ENCODE peak calls at places on chromosomes 16 and 17, in five cellular contexts. Z, V, R, Y and C are unnamed samples.

GRCh38 chr16:9225527-9226316 is 134.3 kb downstream of the HAPSTR1 start:
- DNase-seq in Z (no peak), V (no peak), R (no peak), Y (no peak), C (no peak)

GRCh38 chr17:82876149-82876548 is 36.3 kb upstream of the ZNF750 start:
- DNase-seq in Z (no peak), V (no peak), R (no peak), Y (no peak), C (no peak)

GRCh38 chr17:60094754-60095153 is 16.0 kb upstream of the HEATR6 start:
- DNase-seq in Z (no peak), V (no peak), R (no peak), Y (no peak), C (no peak)

GRCh38 chr17:15655162-15655561 is 28.9 kb downstream of the TRIM16 start:
- DNase-seq in Z (no peak), V (no peak), R (no peak), Y (no peak), C (no peak)

GRCh38 chr17:44219636-44220210 is at the start of gene UBTF:
- DNase-seq in Z (peak; percentile 54), V (peak; percentile 58), R (no peak), Y (peak; percentile 48), C (no peak)

GRCh38 chr16:66741971-66742396 is 9.4 kb downstream of the DYNC1LI2 start:
- DNase-seq in Z (no peak), V (no peak), R (no peak), Y (no peak), C (no peak)

GRCh38 chr17:19736071-19736470 is 12.0 kb downstream of the ALDH3A1 start:
- DNase-seq in Z (no peak), V (no peak), R (no peak), Y (no peak), C (no peak)

GRCh38 chr17:38418693-38419507 is 9.4 kb upstream of the ARHGAP23 start:
- DNase-seq in Z (no peak), V (no peak), R (no peak), Y (no peak), C (no peak)

GRCh38 chr17:48045270-48046001 is 2.7 kb upstream of the NFE2L1 start:
- DNase-seq in Z (no peak), V (no peak), R (no peak), Y (no peak), C (no peak)

GRCh38 chr17:45127583-45128300 is 4.6 kb downstream of the PLCD3 start:
- DNase-seq in Z (no peak), V (no peak), R (no peak), Y (no peak), C (no peak)

GRCh38 chr17:4901648-4902344 is 1.1 kb downstream of the CHRNE start:
- DNase-seq in Z (no peak), V (no peak), R (no peak), Y (no peak), C (no peak)

GRCh38 chr17:410674-411401 is 58.2 kb upstream of the RPH3AL start:
- DNase-seq in Z (no peak), V (no peak), R (no peak), Y (no peak), C (peak; percentile 88)

GRCh38 chr16:53732296-53732929 is 28.5 kb downstream of the FTO start:
- DNase-seq in Z (no peak), V (no peak), R (no peak), Y (no peak), C (no peak)

GRCh38 chr17:78557598-78558039 is 19.6 kb downstream of the DNAH17 start:
- DNase-seq in Z (no peak), V (no peak), R (peak; percentile 88), Y (no peak), C (no peak)

GRCh38 chr16:31202402-31203385 is at the start of gene PYCARD:
- DNase-seq in Z (no peak), V (no peak), R (peak; percentile 78), Y (no peak), C (no peak)

GRCh38 chr16:69019811-69020210 is 85.6 kb upstream of the HAS3 start:
- DNase-seq in Z (no peak), V (no peak), R (no peak), Y (no peak), C (no peak)

GRCh38 chr16:962901-963814 is 7.6 kb downstream of the LMF1 start:
- DNase-seq in Z (no peak), V (no peak), R (no peak), Y (no peak), C (no peak)

GRCh38 chr17:64345691-64346376 is 44.8 kb downstream of the PECAM1 start:
- DNase-seq in Z (no peak), V (no peak), R (no peak), Y (no peak), C (no peak)

GRCh38 chr17:60630352-60630751 is 30.4 kb downstream of the PPM1D start:
- DNase-seq in Z (no peak), V (no peak), R (no peak), Y (no peak), C (no peak)